ENCODE peak calls at places on chromosomes 5 and 9, in seven cellular contexts. One of them, this sample, is unnamed.

GRCh38 chr9:29850664-29851063 is 2277.4 kb upstream of the C9orf72 start:
- DNase-seq in aorta: no peak
- DNase-seq in stomach: no peak
- DNase-seq in Peyer's patch: no peak
- DNase-seq in right cardiac atrium: no peak
- DNase-seq in cardiac muscle cell: no peak
- DNase-seq in pancreas: no peak
- DNase-seq in this sample: no peak

GRCh38 chr9:90914868-90915483 is 113.4 kb downstream of the SYK start:
- DNase-seq in aorta: peak; percentile 87
- DNase-seq in stomach: peak; percentile 81
- DNase-seq in Peyer's patch: peak; percentile 83
- DNase-seq in right cardiac atrium: peak; percentile 87
- DNase-seq in cardiac muscle cell: peak; percentile 83
- DNase-seq in pancreas: peak; percentile 79
- DNase-seq in this sample: peak; percentile 80

GRCh38 chr5:132771559-132771998 is 5.5 kb downstream of the SEPTIN8 start:
- DNase-seq in aorta: peak; percentile 81
- DNase-seq in stomach: no peak
- DNase-seq in Peyer's patch: no peak
- DNase-seq in right cardiac atrium: peak; percentile 74
- DNase-seq in cardiac muscle cell: peak; percentile 86
- DNase-seq in pancreas: no peak
- DNase-seq in this sample: no peak

GRCh38 chr5:44372028-44372427 is 17.2 kb downstream of the FGF10 start:
- DNase-seq in aorta: no peak
- DNase-seq in stomach: no peak
- DNase-seq in Peyer's patch: no peak
- DNase-seq in right cardiac atrium: no peak
- DNase-seq in cardiac muscle cell: no peak
- DNase-seq in pancreas: no peak
- DNase-seq in this sample: no peak

GRCh38 chr5:132889501-132889900 is 16.0 kb downstream of the LEAP2 start:
- DNase-seq in aorta: no peak
- DNase-seq in stomach: no peak
- DNase-seq in Peyer's patch: no peak
- DNase-seq in right cardiac atrium: no peak
- DNase-seq in cardiac muscle cell: no peak
- DNase-seq in pancreas: no peak
- DNase-seq in this sample: no peak

GRCh38 chr5:72598461-72599433 is 91.5 kb upstream of the ZNF366 start:
- DNase-seq in aorta: no peak
- DNase-seq in stomach: no peak
- DNase-seq in Peyer's patch: no peak
- DNase-seq in right cardiac atrium: no peak
- DNase-seq in cardiac muscle cell: no peak
- DNase-seq in pancreas: no peak
- DNase-seq in this sample: no peak

GRCh38 chr9:134781895-134782294 is 98.7 kb upstream of the FCN2 start:
- DNase-seq in aorta: no peak
- DNase-seq in stomach: no peak
- DNase-seq in Peyer's patch: no peak
- DNase-seq in right cardiac atrium: no peak
- DNase-seq in cardiac muscle cell: peak; percentile 50
- DNase-seq in pancreas: no peak
- DNase-seq in this sample: no peak

GRCh38 chr5:142063878-142064331 is 44.7 kb upstream of the NDFIP1 start:
- DNase-seq in aorta: peak; percentile 98
- DNase-seq in stomach: peak; percentile 39
- DNase-seq in Peyer's patch: no peak
- DNase-seq in right cardiac atrium: peak; percentile 95
- DNase-seq in cardiac muscle cell: peak; percentile 51
- DNase-seq in pancreas: peak; percentile 66
- DNase-seq in this sample: no peak

GRCh38 chr5:173187054-173187743 is 42.9 kb downstream of the BNIP1 start:
- DNase-seq in aorta: no peak
- DNase-seq in stomach: no peak
- DNase-seq in Peyer's patch: no peak
- DNase-seq in right cardiac atrium: no peak
- DNase-seq in cardiac muscle cell: no peak
- DNase-seq in pancreas: no peak
- DNase-seq in this sample: no peak

GRCh38 chr5:67142816-67143215 is 53.8 kb downstream of the CD180 start:
- DNase-seq in aorta: no peak
- DNase-seq in stomach: no peak
- DNase-seq in Peyer's patch: no peak
- DNase-seq in right cardiac atrium: peak; percentile 29
- DNase-seq in cardiac muscle cell: no peak
- DNase-seq in pancreas: no peak
- DNase-seq in this sample: no peak

GRCh38 chr5:36607114-36607561 is 732 bp downstream of the SLC1A3 start:
- DNase-seq in aorta: no peak
- DNase-seq in stomach: no peak
- DNase-seq in Peyer's patch: no peak
- DNase-seq in right cardiac atrium: peak; percentile 69
- DNase-seq in cardiac muscle cell: peak; percentile 72
- DNase-seq in pancreas: no peak
- DNase-seq in this sample: peak; percentile 82

GRCh38 chr9:34124923-34125322 is 1.6 kb downstream of the DCAF12 start:
- DNase-seq in aorta: no peak
- DNase-seq in stomach: no peak
- DNase-seq in Peyer's patch: no peak
- DNase-seq in right cardiac atrium: no peak
- DNase-seq in cardiac muscle cell: no peak
- DNase-seq in pancreas: no peak
- DNase-seq in this sample: no peak

GRCh38 chr5:1973391-1974013 is 90.8 kb upstream of the IRX4 start:
- DNase-seq in aorta: no peak
- DNase-seq in stomach: no peak
- DNase-seq in Peyer's patch: no peak
- DNase-seq in right cardiac atrium: no peak
- DNase-seq in cardiac muscle cell: no peak
- DNase-seq in pancreas: no peak
- DNase-seq in this sample: no peak

GRCh38 chr9:25461416-25461815 is 216.8 kb downstream of the TUSC1 start:
- DNase-seq in aorta: no peak
- DNase-seq in stomach: no peak
- DNase-seq in Peyer's patch: no peak
- DNase-seq in right cardiac atrium: no peak
- DNase-seq in cardiac muscle cell: no peak
- DNase-seq in pancreas: no peak
- DNase-seq in this sample: no peak

GRCh38 chr5:134543820-134544692 is 18.6 kb downstream of the JADE2 start:
- DNase-seq in aorta: peak; percentile 68
- DNase-seq in stomach: no peak
- DNase-seq in Peyer's patch: no peak
- DNase-seq in right cardiac atrium: no peak
- DNase-seq in cardiac muscle cell: no peak
- DNase-seq in pancreas: peak; percentile 12
- DNase-seq in this sample: no peak

GRCh38 chr5:105015098-105015497 is 1452.5 kb upstream of the NUDT12 start:
- DNase-seq in aorta: no peak
- DNase-seq in stomach: no peak
- DNase-seq in Peyer's patch: no peak
- DNase-seq in right cardiac atrium: no peak
- DNase-seq in cardiac muscle cell: no peak
- DNase-seq in pancreas: no peak
- DNase-seq in this sample: no peak

GRCh38 chr5:2986301-2986700 is 234.8 kb upstream of the IRX2 start:
- DNase-seq in aorta: no peak
- DNase-seq in stomach: no peak
- DNase-seq in Peyer's patch: no peak
- DNase-seq in right cardiac atrium: no peak
- DNase-seq in cardiac muscle cell: no peak
- DNase-seq in pancreas: no peak
- DNase-seq in this sample: no peak

GRCh38 chr5:1637639-1638481 is 114.1 kb upstream of the LPCAT1 start:
- DNase-seq in aorta: peak; percentile 38
- DNase-seq in stomach: no peak
- DNase-seq in Peyer's patch: peak; percentile 39
- DNase-seq in right cardiac atrium: no peak
- DNase-seq in cardiac muscle cell: no peak
- DNase-seq in pancreas: no peak
- DNase-seq in this sample: peak; percentile 15

GRCh38 chr5:62192958-62193357 is 113.0 kb upstream of the KIF2A start:
- DNase-seq in aorta: no peak
- DNase-seq in stomach: no peak
- DNase-seq in Peyer's patch: no peak
- DNase-seq in right cardiac atrium: no peak
- DNase-seq in cardiac muscle cell: no peak
- DNase-seq in pancreas: no peak
- DNase-seq in this sample: no peak
- H3K27ac ChIP-seq in aorta: no peak overlapping the region
- H3K27ac ChIP-seq in stomach: no peak overlapping the region
- H3K27ac ChIP-seq in Peyer's patch: no peak overlapping the region
- H3K27ac ChIP-seq in right cardiac atrium: no peak overlapping the region
- H3K27ac ChIP-seq in cardiac muscle cell: no peak overlapping the region
- H3K27ac ChIP-seq in pancreas: no peak overlapping the region
- H3K27ac ChIP-seq in this sample: no peak overlapping the region

GRCh38 chr5:34929720-34930526 is 564 bp downstream of the DNAJC21 start:
- DNase-seq in aorta: peak; percentile 95
- DNase-seq in stomach: peak; percentile 89
- DNase-seq in Peyer's patch: peak; percentile 93
- DNase-seq in right cardiac atrium: peak; percentile 96
- DNase-seq in cardiac muscle cell: peak; percentile 94
- DNase-seq in pancreas: peak; percentile 93
- DNase-seq in this sample: peak; percentile 96

GRCh38 chr5:34929150-34929719 is at the start of gene DNAJC21:
- DNase-seq in aorta: peak; percentile 100
- DNase-seq in stomach: peak; percentile 98
- DNase-seq in Peyer's patch: peak; percentile 99
- DNase-seq in right cardiac atrium: peak; percentile 100
- DNase-seq in cardiac muscle cell: peak; percentile 98
- DNase-seq in pancreas: peak; percentile 98
- DNase-seq in this sample: peak; percentile 99

GRCh38 chr5:34930870-34931269 is 1.5 kb downstream of the DNAJC21 start:
- DNase-seq in aorta: no peak
- DNase-seq in stomach: no peak
- DNase-seq in Peyer's patch: no peak
- DNase-seq in right cardiac atrium: no peak
- DNase-seq in cardiac muscle cell: no peak
- DNase-seq in pancreas: no peak
- DNase-seq in this sample: no peak

GRCh38 chr5:34930527-34930844 is 1.1 kb downstream of the DNAJC21 start:
- DNase-seq in aorta: no peak
- DNase-seq in stomach: no peak
- DNase-seq in Peyer's patch: no peak
- DNase-seq in right cardiac atrium: no peak
- DNase-seq in cardiac muscle cell: no peak
- DNase-seq in pancreas: no peak
- DNase-seq in this sample: no peak

DNA sequence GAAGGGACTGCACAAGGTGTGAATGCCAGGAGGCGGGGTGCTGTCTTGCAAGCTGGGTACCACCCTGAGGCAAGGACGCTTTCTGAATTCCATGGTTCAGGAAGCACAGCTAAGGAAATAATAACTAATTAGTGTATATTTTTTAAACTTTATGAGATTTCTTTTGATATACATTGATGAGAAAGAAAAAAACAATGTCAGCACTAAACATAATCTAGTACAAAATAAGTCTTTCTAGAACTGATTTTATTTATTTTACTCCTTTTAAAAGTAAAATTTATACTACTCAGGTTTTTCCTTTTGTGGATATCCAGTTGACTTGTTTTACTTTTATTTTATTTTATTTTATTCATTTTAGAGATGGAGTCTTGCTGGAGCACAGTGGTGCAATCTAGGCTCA is 3.6 kb downstream of the DNAJC21 start:
- DNase-seq in aorta: no peak
- DNase-seq in stomach: no peak
- DNase-seq in Peyer's patch: no peak
- DNase-seq in right cardiac atrium: no peak
- DNase-seq in cardiac muscle cell: no peak
- DNase-seq in pancreas: no peak
- DNase-seq in this sample: no peak
- H3K27ac ChIP-seq in aorta: no peak overlapping the region
- H3K27ac ChIP-seq in stomach: no peak overlapping the region
- H3K27ac ChIP-seq in Peyer's patch: no peak overlapping the region
- H3K27ac ChIP-seq in right cardiac atrium: no peak overlapping the region
- H3K27ac ChIP-seq in cardiac muscle cell: no peak overlapping the region
- H3K27ac ChIP-seq in pancreas: no peak overlapping the region
- H3K27ac ChIP-seq in this sample: no peak overlapping the region

GRCh38 chr9:114733814-114734213 is 51.8 kb upstream of the TEX48 start:
- DNase-seq in aorta: no peak
- DNase-seq in stomach: no peak
- DNase-seq in Peyer's patch: no peak
- DNase-seq in right cardiac atrium: no peak
- DNase-seq in cardiac muscle cell: no peak
- DNase-seq in pancreas: no peak
- DNase-seq in this sample: no peak
- H3K27ac ChIP-seq in aorta: no peak overlapping the region
- H3K27ac ChIP-seq in stomach: no peak overlapping the region
- H3K27ac ChIP-seq in Peyer's patch: no peak overlapping the region
- H3K27ac ChIP-seq in right cardiac atrium: no peak overlapping the region
- H3K27ac ChIP-seq in cardiac muscle cell: no peak overlapping the region
- H3K27ac ChIP-seq in pancreas: no peak overlapping the region
- H3K27ac ChIP-seq in this sample: no peak overlapping the region

DNA sequence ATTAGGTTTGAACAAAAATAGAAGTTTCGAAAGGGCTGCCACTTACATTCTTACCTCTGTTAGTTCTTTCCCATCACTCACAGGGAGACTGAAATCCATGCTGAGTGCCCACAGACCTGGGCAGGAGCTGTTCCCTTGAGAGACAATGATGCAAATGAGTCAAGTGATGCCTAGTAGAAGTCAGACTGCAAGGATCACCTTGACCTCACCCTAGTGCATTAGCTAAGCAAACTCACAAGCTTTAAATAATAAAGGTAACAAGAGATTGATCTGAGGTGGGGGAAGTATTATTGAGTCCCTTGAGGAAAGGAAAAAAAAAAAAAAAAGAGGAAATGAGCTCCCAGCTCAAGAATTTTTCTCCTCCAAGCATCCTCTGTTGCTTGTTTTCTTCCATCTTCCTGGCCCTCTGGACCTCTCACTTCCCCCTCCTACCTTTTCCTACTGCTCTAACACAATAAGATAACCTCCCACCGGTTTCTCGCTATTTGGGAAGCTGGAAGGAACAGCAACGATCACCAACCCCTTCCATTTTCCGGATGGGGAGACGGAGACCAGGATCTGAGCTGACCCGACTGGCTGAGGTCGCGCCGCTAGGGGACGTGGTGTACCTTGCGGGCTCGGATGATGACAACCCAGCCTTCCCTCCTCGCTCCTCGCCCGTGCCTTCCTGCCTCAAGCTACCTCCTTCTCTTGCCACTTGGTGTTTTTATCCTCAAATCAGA is 2.0 kb downstream of the LPAR1 start:
- DNase-seq in aorta: peak; percentile 91
- DNase-seq in stomach: peak; percentile 66
- DNase-seq in Peyer's patch: peak; percentile 80
- DNase-seq in right cardiac atrium: peak; percentile 79
- DNase-seq in cardiac muscle cell: no peak
- DNase-seq in pancreas: peak; percentile 60
- DNase-seq in this sample: peak; percentile 89
- H3K27ac ChIP-seq in aorta: no peak overlapping the region
- H3K27ac ChIP-seq in stomach: no peak overlapping the region
- H3K27ac ChIP-seq in Peyer's patch: peak overlapping the region; percentile 92
- H3K27ac ChIP-seq in right cardiac atrium: peak overlapping the region; percentile 30
- H3K27ac ChIP-seq in cardiac muscle cell: no peak overlapping the region
- H3K27ac ChIP-seq in pancreas: no peak overlapping the region
- H3K27ac ChIP-seq in this sample: peak overlapping the region; percentile 83

This sample was measured in left lung.